ENCODE peak calls at places on chromosomes 3 and 15, in nine cellular contexts. A is fibroblast of pulmonary artery; I is activated naive CD4-positive, alpha-beta T cell; O is EH; T is GM13976; L is left cardiac atrium; Y is astrocyte of the cerebellum; S is DMS153; G is occipital lobe. J is an unnamed sample.
A peak's percentile ranks its signal among the peaks of the same experiment; 100 is the strongest.

GRCh38 chr15:91853501-91853967 is at the start of gene SLCO3A1:
- DNase-seq in Y (no peak), I (peak; percentile 54), G (peak; percentile 57), S (no peak), O (peak; percentile 67), L (peak; percentile 86), A (peak; percentile 49), T (no peak), J (peak; percentile 61)

GRCh38 chr3:177596248-177596821 is 399.1 kb upstream of the TBL1XR1 start:
- DNase-seq in T (no peak), A (no peak), G (no peak), I (no peak), S (no peak), Y (peak; percentile 35), L (no peak), O (peak; percentile 27), J (no peak)

GRCh38 chr3:107988464-107989156 is 102.2 kb downstream of the CD47 start:
- DNase-seq in O (peak; percentile 62), T (no peak), S (no peak), A (peak; percentile 78), L (peak; percentile 82), Y (no peak), I (no peak), G (no peak), J (no peak)

GRCh38 chr15:48283361-48284157 is 47.7 kb upstream of the DUT start:
- DNase-seq in T (no peak), I (no peak), A (peak; percentile 3), S (no peak), Y (no peak), O (no peak), G (no peak), L (no peak), J (no peak)

GRCh38 chr3:66656608-66657007 is 155.8 kb upstream of the LRIG1 start:
- DNase-seq in A (no peak), I (no peak), L (no peak), T (no peak), S (no peak), Y (no peak), O (no peak), G (no peak), J (no peak)

GRCh38 chr3:67610458-67610857 is 44.0 kb downstream of the SUCLG2 start:
- DNase-seq in O (peak; percentile 69), Y (no peak), L (no peak), S (no peak), G (no peak), T (no peak), I (no peak), A (peak; percentile 80), J (no peak)

GRCh38 chr15:70855764-70856163 is 1.8 kb upstream of the LARP6 start:
- DNase-seq in L (no peak), A (no peak), I (no peak), Y (no peak), O (peak; percentile 10), T (no peak), S (no peak), G (no peak), J (no peak)

GRCh38 chr3:117463276-117463675 is 753.7 kb downstream of the TUSC7 start:
- DNase-seq in G (no peak), Y (peak; percentile 18), A (no peak), I (no peak), T (no peak), L (no peak), O (no peak), S (no peak), J (no peak)

GRCh38 chr15:83066034-83066760 is 855 bp downstream of the BTBD1 start:
- DNase-seq in G (no peak), S (no peak), T (no peak), Y (no peak), L (no peak), A (no peak), I (no peak), O (no peak), J (no peak)

GRCh38 chr15:101201411-101202174 is 50.3 kb downstream of the CHSY1 start:
- DNase-seq in S (no peak), O (peak; percentile 100), T (no peak), G (peak; percentile 88), L (peak; percentile 94), I (no peak), A (peak; percentile 97), Y (peak; percentile 95), J (no peak)

GRCh38 chr3:187850256-187851010 is 105.2 kb upstream of the BCL6 start:
- DNase-seq in A (no peak), L (peak; percentile 39), I (no peak), G (no peak), T (no peak), Y (no peak), O (peak; percentile 22), S (no peak), J (no peak)

GRCh38 chr3:48595526-48596121 is 495 bp upstream of the COL7A1 start:
- DNase-seq in T (no peak), Y (peak; percentile 15), O (peak; percentile 96), L (peak; percentile 58), G (no peak), I (no peak), A (peak; percentile 53), S (no peak), J (no peak)

GRCh38 chr15:56192659-56193442 is 50.8 kb downstream of the RFX7 start:
- DNase-seq in Y (no peak), G (no peak), A (no peak), S (no peak), L (no peak), O (no peak), I (no peak), T (no peak), J (no peak)

GRCh38 chr3:184184546-184185234 is 1.3 kb upstream of the ABCF3 start:
- DNase-seq in A (no peak), S (no peak), Y (no peak), L (no peak), G (no peak), T (no peak), O (no peak), I (no peak), J (no peak)

GRCh38 chr3:59919581-59919980 is 869.8 kb upstream of the CFAP20DC start:
- DNase-seq in L (no peak), O (no peak), Y (no peak), T (no peak), A (no peak), G (no peak), I (no peak), S (no peak), J (no peak)

GRCh38 chr3:46711305-46711704 is 6.4 kb downstream of the PRSS50 start:
- DNase-seq in G (no peak), S (no peak), T (no peak), O (no peak), Y (no peak), A (no peak), L (no peak), I (no peak), J (no peak)

GRCh38 chr3:143306419-143306818 is 186.8 kb downstream of the CHST2 start:
- DNase-seq in G (no peak), L (no peak), I (no peak), S (no peak), O (no peak), Y (no peak), A (no peak), T (no peak), J (no peak)

GRCh38 chr15:39336926-39337325 is 244.0 kb upstream of the THBS1 start:
- DNase-seq in I (no peak), T (no peak), A (peak; percentile 22), Y (no peak), O (peak; percentile 28), G (no peak), S (no peak), L (no peak), J (no peak)

J was measured in effector memory CD8-positive, alpha-beta T cell.